ENCODE peak calls at places on chromosomes 2 and 18, in seven cellular contexts. One of them, this sample, is unnamed.

GRCh38 chr2:101817488-101817887 is 120.0 kb downstream of the MAP4K4 start:
- DNase-seq in naive thymus-derived CD8-positive, alpha-beta T cell: no peak
- DNase-seq in amygdala: no peak
- DNase-seq in aorta: no peak
- DNase-seq in cardiac fibroblast: no peak
- DNase-seq in stimulated activated CD8-positive, alpha-beta memory T cell treated with anti-CD3 and anti-CD28 coated beads, Interleukin-4, amount 100 ng/mL, for 4 hours: no peak
- DNase-seq in heart right ventricle: no peak
- DNase-seq in this sample: no peak

GRCh38 chr18:48959921-48960920 is 9.5 kb upstream of the SMAD7 start:
- DNase-seq in naive thymus-derived CD8-positive, alpha-beta T cell: no peak
- DNase-seq in aorta: no peak
- DNase-seq in cardiac fibroblast: no peak
- DNase-seq in heart right ventricle: no peak
- DNase-seq in amygdala: no peak
- DNase-seq in stimulated activated CD8-positive, alpha-beta memory T cell treated with anti-CD3 and anti-CD28 coated beads, Interleukin-4, amount 100 ng/mL, for 4 hours: no peak
- DNase-seq in this sample: no peak

GRCh38 chr18:79513381-79514081 is 117.8 kb downstream of the NFATC1 start:
- DNase-seq in heart right ventricle: peak
- DNase-seq in aorta: peak
- DNase-seq in amygdala: no peak
- DNase-seq in cardiac fibroblast: no peak
- DNase-seq in naive thymus-derived CD8-positive, alpha-beta T cell: no peak
- DNase-seq in stimulated activated CD8-positive, alpha-beta memory T cell treated with anti-CD3 and anti-CD28 coated beads, Interleukin-4, amount 100 ng/mL, for 4 hours: no peak
- DNase-seq in this sample: no peak

GRCh38 chr2:40957508-40957907 is 505.6 kb upstream of the SLC8A1 start:
- DNase-seq in amygdala: no peak
- DNase-seq in cardiac fibroblast: peak
- DNase-seq in naive thymus-derived CD8-positive, alpha-beta T cell: no peak
- DNase-seq in aorta: peak
- DNase-seq in heart right ventricle: no peak
- DNase-seq in stimulated activated CD8-positive, alpha-beta memory T cell treated with anti-CD3 and anti-CD28 coated beads, Interleukin-4, amount 100 ng/mL, for 4 hours: no peak
- DNase-seq in this sample: no peak

GRCh38 chr2:84417453-84417852 is 41.6 kb downstream of the SUCLG1 start:
- DNase-seq in stimulated activated CD8-positive, alpha-beta memory T cell treated with anti-CD3 and anti-CD28 coated beads, Interleukin-4, amount 100 ng/mL, for 4 hours: no peak
- DNase-seq in naive thymus-derived CD8-positive, alpha-beta T cell: no peak
- DNase-seq in aorta: no peak
- DNase-seq in cardiac fibroblast: no peak
- DNase-seq in amygdala: no peak
- DNase-seq in heart right ventricle: no peak
- DNase-seq in this sample: no peak

GRCh38 chr2:20576598-20577115 is 74.2 kb downstream of the HS1BP3 start:
- DNase-seq in amygdala: no peak
- DNase-seq in aorta: no peak
- DNase-seq in cardiac fibroblast: no peak
- DNase-seq in heart right ventricle: no peak
- DNase-seq in stimulated activated CD8-positive, alpha-beta memory T cell treated with anti-CD3 and anti-CD28 coated beads, Interleukin-4, amount 100 ng/mL, for 4 hours: no peak
- DNase-seq in naive thymus-derived CD8-positive, alpha-beta T cell: no peak
- DNase-seq in this sample: no peak

GRCh38 chr2:30110773-30111172 is 36.0 kb upstream of the YPEL5 start:
- DNase-seq in stimulated activated CD8-positive, alpha-beta memory T cell treated with anti-CD3 and anti-CD28 coated beads, Interleukin-4, amount 100 ng/mL, for 4 hours: no peak
- DNase-seq in heart right ventricle: no peak
- DNase-seq in amygdala: no peak
- DNase-seq in naive thymus-derived CD8-positive, alpha-beta T cell: no peak
- DNase-seq in cardiac fibroblast: no peak
- DNase-seq in aorta: no peak
- DNase-seq in this sample: no peak

GRCh38 chr18:71242981-71243380 is 954.1 kb downstream of the SOCS6 start:
- DNase-seq in stimulated activated CD8-positive, alpha-beta memory T cell treated with anti-CD3 and anti-CD28 coated beads, Interleukin-4, amount 100 ng/mL, for 4 hours: no peak
- DNase-seq in heart right ventricle: no peak
- DNase-seq in aorta: no peak
- DNase-seq in amygdala: no peak
- DNase-seq in naive thymus-derived CD8-positive, alpha-beta T cell: no peak
- DNase-seq in cardiac fibroblast: no peak
- DNase-seq in this sample: no peak

GRCh38 chr2:113056501-113056900 is 2.5 kb upstream of the IL36RN start:
- DNase-seq in aorta: no peak
- DNase-seq in stimulated activated CD8-positive, alpha-beta memory T cell treated with anti-CD3 and anti-CD28 coated beads, Interleukin-4, amount 100 ng/mL, for 4 hours: no peak
- DNase-seq in heart right ventricle: no peak
- DNase-seq in cardiac fibroblast: no peak
- DNase-seq in naive thymus-derived CD8-positive, alpha-beta T cell: no peak
- DNase-seq in amygdala: no peak
- DNase-seq in this sample: no peak